ENCODE peak calls at places on chromosomes 13 and 19, in six cellular contexts. One of them, this sample, is unnamed.
A peak's percentile ranks its signal among the peaks of the same experiment; 100 is the strongest.

GRCh38 chr13:21015284-21015683 is 46.1 kb downstream of the LATS2 start:
- DNase-seq in fibroblast of lung: no peak
- DNase-seq in PC-3: peak; percentile 65
- DNase-seq in cardiac fibroblast: peak; percentile 64
- DNase-seq in AG09309: no peak
- DNase-seq in pancreas: no peak
- DNase-seq in this sample: no peak

GRCh38 chr13:104106705-104107393 is 1040.6 kb upstream of the SLC10A2 start:
- DNase-seq in fibroblast of lung: no peak
- DNase-seq in PC-3: peak; percentile 57
- DNase-seq in cardiac fibroblast: peak; percentile 89
- DNase-seq in AG09309: no peak
- DNase-seq in pancreas: no peak
- DNase-seq in this sample: no peak

GRCh38 chr19:10672529-10673150 is 18.5 kb downstream of the ILF3 start:
- DNase-seq in fibroblast of lung: peak; percentile 64
- DNase-seq in PC-3: no peak
- DNase-seq in cardiac fibroblast: peak; percentile 26
- DNase-seq in AG09309: no peak
- DNase-seq in pancreas: no peak
- DNase-seq in this sample: no peak

GRCh38 chr19:41175825-41176734 is 16.9 kb upstream of the CYP2S1 start:
- DNase-seq in fibroblast of lung: peak; percentile 59
- DNase-seq in PC-3: peak; percentile 71
- DNase-seq in cardiac fibroblast: peak; percentile 65
- DNase-seq in AG09309: peak; percentile 24
- DNase-seq in pancreas: peak; percentile 72
- DNase-seq in this sample: peak; percentile 78

GRCh38 chr13:71880753-71881541 is 13.9 kb upstream of the DACH1 start:
- DNase-seq in fibroblast of lung: peak; percentile 32
- DNase-seq in PC-3: peak; percentile 18
- DNase-seq in cardiac fibroblast: peak; percentile 38
- DNase-seq in AG09309: no peak
- DNase-seq in pancreas: no peak
- DNase-seq in this sample: no peak

GRCh38 chr19:5691205-5691929 is 1.3 kb downstream of the RPL36 start:
- DNase-seq in fibroblast of lung: peak; percentile 73
- DNase-seq in PC-3: peak; percentile 48
- DNase-seq in cardiac fibroblast: peak; percentile 61
- DNase-seq in AG09309: no peak
- DNase-seq in pancreas: peak; percentile 53
- DNase-seq in this sample: peak; percentile 66

GRCh38 chr13:84315527-84315926 is 433.3 kb upstream of the SLITRK1 start:
- DNase-seq in fibroblast of lung: no peak
- DNase-seq in PC-3: no peak
- DNase-seq in cardiac fibroblast: no peak
- DNase-seq in AG09309: no peak
- DNase-seq in pancreas: no peak
- DNase-seq in this sample: no peak

GRCh38 chr19:42068361-42068755 is 1.6 kb downstream of the GRIK5 start:
- DNase-seq in fibroblast of lung: no peak
- DNase-seq in PC-3: no peak
- DNase-seq in cardiac fibroblast: no peak
- DNase-seq in AG09309: no peak
- DNase-seq in pancreas: no peak
- DNase-seq in this sample: no peak

GRCh38 chr13:98576963-98577822 is at the start of gene STK24:
- DNase-seq in fibroblast of lung: peak; percentile 84
- DNase-seq in PC-3: peak; percentile 69
- DNase-seq in cardiac fibroblast: peak; percentile 76
- DNase-seq in AG09309: peak; percentile 45
- DNase-seq in pancreas: peak; percentile 61
- DNase-seq in this sample: peak; percentile 84

GRCh38 chr13:76759877-76760276 is 126.3 kb downstream of the KCTD12 start:
- DNase-seq in fibroblast of lung: peak; percentile 6
- DNase-seq in PC-3: no peak
- DNase-seq in cardiac fibroblast: no peak
- DNase-seq in AG09309: no peak
- DNase-seq in pancreas: no peak
- DNase-seq in this sample: no peak

GRCh38 chr13:74062933-74063332 is 71.3 kb downstream of the KLF12 start:
- DNase-seq in fibroblast of lung: peak; percentile 67
- DNase-seq in PC-3: no peak
- DNase-seq in cardiac fibroblast: peak; percentile 77
- DNase-seq in AG09309: peak; percentile 17
- DNase-seq in pancreas: no peak
- DNase-seq in this sample: no peak

GRCh38 chr19:49808762-49809154 is 4.3 kb downstream of the FUZ start:
- DNase-seq in fibroblast of lung: peak; percentile 84
- DNase-seq in PC-3: peak; percentile 79
- DNase-seq in cardiac fibroblast: peak; percentile 79
- DNase-seq in AG09309: peak; percentile 24
- DNase-seq in pancreas: peak; percentile 96
- DNase-seq in this sample: peak; percentile 80

GRCh38 chr19:49809155-49809986 is 3.7 kb downstream of the FUZ start:
- DNase-seq in fibroblast of lung: no peak
- DNase-seq in PC-3: peak; percentile 36
- DNase-seq in cardiac fibroblast: no peak
- DNase-seq in AG09309: no peak
- DNase-seq in pancreas: peak; percentile 74
- DNase-seq in this sample: peak; percentile 48

GRCh38 chr19:49807174-49807830 is 5.8 kb downstream of the FUZ start:
- DNase-seq in fibroblast of lung: no peak
- DNase-seq in PC-3: no peak
- DNase-seq in cardiac fibroblast: no peak
- DNase-seq in AG09309: no peak
- DNase-seq in pancreas: no peak
- DNase-seq in this sample: no peak

GRCh38 chr19:49806613-49806946 is 6.5 kb downstream of the FUZ start:
- DNase-seq in fibroblast of lung: no peak
- DNase-seq in PC-3: no peak
- DNase-seq in cardiac fibroblast: no peak
- DNase-seq in AG09309: no peak
- DNase-seq in pancreas: no peak
- DNase-seq in this sample: no peak

DNA sequence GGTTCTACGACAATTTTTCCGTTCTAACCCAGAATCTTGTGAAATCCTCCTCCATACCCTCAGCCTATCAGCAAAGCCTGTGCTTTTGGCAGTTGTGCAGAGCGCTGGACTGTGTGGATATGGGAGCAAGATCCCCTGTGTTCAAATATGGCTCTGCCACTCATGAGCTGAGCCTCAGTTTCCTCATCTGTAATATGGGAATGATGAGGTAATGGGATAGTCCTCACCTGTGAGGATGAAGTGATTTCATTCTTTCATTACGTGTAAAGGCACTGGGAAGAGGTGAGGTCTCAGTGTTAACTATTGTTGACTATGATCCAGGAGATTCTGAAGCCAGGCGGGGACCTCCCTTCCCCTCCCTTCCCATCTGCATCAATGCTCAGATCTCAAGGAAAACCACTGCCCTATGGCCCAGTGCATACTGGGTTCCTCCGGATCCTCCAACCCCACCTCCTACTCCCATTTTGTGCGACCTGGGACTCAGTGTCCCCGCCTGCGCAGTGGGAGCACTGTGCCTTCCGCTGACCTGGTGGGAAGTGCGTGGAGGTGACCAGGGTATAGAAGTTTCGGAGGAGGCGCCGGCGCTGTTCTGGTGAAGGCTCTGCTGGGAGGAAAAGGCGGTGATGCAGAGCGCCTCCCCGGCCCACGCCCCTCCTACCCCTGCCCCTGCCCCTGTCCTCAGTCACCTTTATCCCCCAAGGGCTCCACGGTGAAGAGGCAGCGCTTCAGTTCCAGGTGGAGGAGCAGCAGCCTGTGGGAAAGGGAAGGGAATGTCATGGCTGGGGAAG is 5.0 kb downstream of the FUZ start:
- DNase-seq in fibroblast of lung: no peak
- DNase-seq in PC-3: no peak
- DNase-seq in cardiac fibroblast: no peak
- DNase-seq in AG09309: no peak
- DNase-seq in pancreas: no peak
- DNase-seq in this sample: no peak
- H3K4me3 ChIP-seq in fibroblast of lung: no peak overlapping the region
- H3K4me3 ChIP-seq in PC-3: peak overlapping the region; percentile 77
- H3K4me3 ChIP-seq in cardiac fibroblast: no peak overlapping the region
- H3K4me3 ChIP-seq in AG09309: peak overlapping the region; percentile 72
- H3K4me3 ChIP-seq in pancreas: no peak overlapping the region
- H3K4me3 ChIP-seq in this sample: no peak overlapping the region

GRCh38 chr13:107835339-107836018 is 379.9 kb downstream of the LIG4 start:
- DNase-seq in fibroblast of lung: peak; percentile 74
- DNase-seq in PC-3: peak; percentile 92
- DNase-seq in cardiac fibroblast: peak; percentile 18
- DNase-seq in AG09309: peak; percentile 32
- DNase-seq in pancreas: no peak
- DNase-seq in this sample: no peak

GRCh38 chr13:107834268-107834667 is 381.1 kb downstream of the LIG4 start:
- DNase-seq in fibroblast of lung: no peak
- DNase-seq in PC-3: peak; percentile 47
- DNase-seq in cardiac fibroblast: no peak
- DNase-seq in AG09309: no peak
- DNase-seq in pancreas: no peak
- DNase-seq in this sample: no peak

GRCh38 chr13:107834717-107835116 is 380.6 kb downstream of the LIG4 start:
- DNase-seq in fibroblast of lung: no peak
- DNase-seq in PC-3: no peak
- DNase-seq in cardiac fibroblast: no peak
- DNase-seq in AG09309: no peak
- DNase-seq in pancreas: no peak
- DNase-seq in this sample: no peak

GRCh38 chr13:107842562-107843180 is 372.7 kb downstream of the LIG4 start:
- DNase-seq in fibroblast of lung: peak; percentile 55
- DNase-seq in PC-3: peak; percentile 80
- DNase-seq in cardiac fibroblast: no peak
- DNase-seq in AG09309: no peak
- DNase-seq in pancreas: no peak
- DNase-seq in this sample: no peak

GRCh38 chr13:107838592-107839161 is 376.7 kb downstream of the LIG4 start:
- DNase-seq in fibroblast of lung: no peak
- DNase-seq in PC-3: no peak
- DNase-seq in cardiac fibroblast: no peak
- DNase-seq in AG09309: no peak
- DNase-seq in pancreas: no peak
- DNase-seq in this sample: no peak
- H3K4me3 ChIP-seq in fibroblast of lung: no peak overlapping the region
- H3K4me3 ChIP-seq in PC-3: no peak overlapping the region
- H3K4me3 ChIP-seq in cardiac fibroblast: no peak overlapping the region
- H3K4me3 ChIP-seq in AG09309: no peak overlapping the region
- H3K4me3 ChIP-seq in pancreas: no peak overlapping the region
- H3K4me3 ChIP-seq in this sample: no peak overlapping the region

DNA sequence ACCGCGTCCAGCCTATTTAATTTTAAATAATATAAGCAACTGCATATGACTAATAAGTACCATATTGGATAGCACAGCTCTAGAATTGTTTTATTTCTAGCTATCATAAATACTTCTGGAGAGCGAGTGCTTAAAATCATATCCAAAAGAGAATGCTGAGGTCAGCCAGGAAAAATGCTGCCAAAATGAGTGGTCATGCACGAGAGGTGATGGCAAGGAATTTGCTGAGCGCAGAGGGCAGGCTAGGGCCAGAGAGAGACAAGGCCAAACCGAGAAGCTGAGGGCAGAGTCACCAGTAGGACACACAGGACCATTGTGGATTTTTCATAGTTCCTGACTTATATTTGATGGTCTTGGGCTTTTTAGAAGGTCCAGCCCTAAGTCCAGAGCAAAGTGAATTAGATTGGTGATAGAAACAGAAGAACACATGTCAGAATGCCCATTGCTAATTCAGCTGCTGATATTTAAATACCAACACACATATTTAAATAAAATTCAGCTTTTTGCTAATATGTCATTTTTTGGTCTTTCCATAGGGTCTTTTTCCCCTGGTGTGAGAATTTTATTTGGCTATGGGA is 33.6 kb upstream of the UBL3 start:
- DNase-seq in fibroblast of lung: no peak
- DNase-seq in PC-3: no peak
- DNase-seq in cardiac fibroblast: no peak
- DNase-seq in AG09309: no peak
- DNase-seq in pancreas: no peak
- DNase-seq in this sample: no peak
- H3K4me3 ChIP-seq in fibroblast of lung: no peak overlapping the region
- H3K4me3 ChIP-seq in PC-3: no peak overlapping the region
- H3K4me3 ChIP-seq in cardiac fibroblast: no peak overlapping the region
- H3K4me3 ChIP-seq in AG09309: no peak overlapping the region
- H3K4me3 ChIP-seq in pancreas: no peak overlapping the region
- H3K4me3 ChIP-seq in this sample: no peak overlapping the region

GRCh38 chr19:23762548-23762883 is 3.8 kb upstream of the ZNF681 start:
- DNase-seq in fibroblast of lung: no peak
- DNase-seq in PC-3: no peak
- DNase-seq in cardiac fibroblast: no peak
- DNase-seq in AG09309: no peak
- DNase-seq in pancreas: no peak
- DNase-seq in this sample: no peak
- H3K4me3 ChIP-seq in fibroblast of lung: peak overlapping the region; percentile 83
- H3K4me3 ChIP-seq in PC-3: peak overlapping the region; percentile 89
- H3K4me3 ChIP-seq in cardiac fibroblast: peak overlapping the region; percentile 65
- H3K4me3 ChIP-seq in AG09309: peak overlapping the region; percentile 62
- H3K4me3 ChIP-seq in pancreas: peak overlapping the region; percentile 75
- H3K4me3 ChIP-seq in this sample: peak overlapping the region; percentile 94